ENCODE peak calls at places on chromosomes 6 and 20, in eight cellular contexts. B is adrenal gland, T is IMR-90, O is endothelial cell of umbilical vein, W is heart left ventricle, J is HCT116, D is ovary, M is uterus. R is an unnamed sample. For H3K27me3, the result is how much of the 10 kb centered on the place peaks cover.

GRCh38 chr20:49647509-49647908 is 66.2 kb downstream of the B4GALT5 start:
- DNase-seq in O (no peak), W (no peak), T (peak), M (no peak), J (no peak), D (no peak), B (no peak), R (no peak)

GRCh38 chr6:28980797-28981390 is 24.2 kb downstream of the ZNF311 start:
- DNase-seq in B (peak), T (peak), O (peak), W (peak), J (peak), M (peak), D (peak), R (no peak)

GRCh38 chr6:88047510-88048150 is at the start of gene SPACA1:
- DNase-seq in M (no peak), B (no peak), W (no peak), O (no peak), T (no peak), D (no peak), J (no peak), R (no peak)

GRCh38 chr20:50877232-50877631 is 54.0 kb downstream of the ADNP start:
- DNase-seq in M (no peak), O (no peak), D (no peak), J (no peak), W (no peak), T (no peak), B (no peak), R (no peak)

GRCh38 chr6:19333936-19334335 is 503.2 kb upstream of the ID4 start:
- DNase-seq in J (no peak), B (no peak), D (no peak), T (no peak), O (no peak), W (no peak), M (no peak), R (no peak)

GRCh38 chr6:52523363-52524207 is 53.3 kb downstream of the TRAM2 start:
- DNase-seq in B (no peak), J (no peak), W (no peak), M (no peak), T (no peak), O (peak), D (no peak), R (no peak)

GRCh38 chr6:23272536-23272935 is 703.2 kb downstream of the HDGFL1 start:
- DNase-seq in M (no peak), D (no peak), W (no peak), B (no peak), T (no peak), O (no peak), J (no peak), R (no peak)

GRCh38 chr20:62957136-62958117 is 4.9 kb downstream of the SLC17A9 start:
- DNase-seq in J (no peak), W (no peak), B (no peak), M (no peak), T (no peak), O (no peak), D (no peak), R (no peak)

GRCh38 chr6:154370545-154370944 is 13.9 kb upstream of the IPCEF1 start:
- DNase-seq in B (peak), J (peak), T (peak), W (no peak), O (peak), D (no peak), M (no peak), R (no peak)

GRCh38 chr20:22836877-22837276 is 198.2 kb upstream of the SSTR4 start:
- DNase-seq in O (no peak), J (no peak), W (no peak), T (no peak), M (no peak), D (no peak), B (no peak), R (no peak)

GRCh38 chr6:143110996-143111395 is 50.3 kb downstream of the AIG1 start:
- DNase-seq in T (peak), M (no peak), B (no peak), O (no peak), W (no peak), J (no peak), D (no peak), R (no peak)

GRCh38 chr20:43691928-43692524 is 25.1 kb downstream of the MYBL2 start:
- DNase-seq in T (peak), M (no peak), J (peak), O (peak), W (no peak), B (peak), D (no peak), R (no peak)

GRCh38 chr20:47070176-47070575 is 175.5 kb downstream of the EYA2 start:
- DNase-seq in W (no peak), O (no peak), M (no peak), B (no peak), T (peak), J (no peak), D (no peak), R (no peak)

GRCh38 chr6:10441004-10441654 is 26.3 kb upstream of the TFAP2A start:
- DNase-seq in W (no peak), D (no peak), B (no peak), M (no peak), O (no peak), J (peak), T (peak), R (no peak)

GRCh38 chr20:11703119-11703518 is 214.6 kb upstream of the BTBD3 start:
- DNase-seq in J (no peak), B (no peak), O (no peak), M (no peak), W (no peak), T (no peak), D (no peak), R (no peak)

GRCh38 chr6:28269492-28269891 is 2.5 kb downstream of the ZSCAN26 start:
- DNase-seq in M (no peak), D (no peak), T (peak), J (peak), W (no peak), B (no peak), O (peak), R (no peak)

GRCh38 chr6:15439410-15440022 is 193.6 kb downstream of the JARID2 start:
- DNase-seq in B (no peak), M (no peak), W (no peak), D (no peak), T (no peak), J (no peak), O (no peak), R (no peak)

GRCh38 chr6:56733298-56733697 is 90.6 kb upstream of the DST start:
- DNase-seq in W (no peak), B (no peak), O (no peak), D (no peak), J (no peak), M (no peak), T (no peak), R (no peak)

GRCh38 chr6:71727632-71728294 is 158.6 kb upstream of the RIMS1 start:
- DNase-seq in O (no peak), J (no peak), D (no peak), M (no peak), W (no peak), T (no peak), B (no peak), R (no peak)

GRCh38 chr6:127119361-127120108 is 1.1 kb downstream of the RSPO3 start:
- DNase-seq in J (no peak), T (no peak), B (no peak), D (peak), O (peak), M (peak), W (no peak), R (peak)

GRCh38 chr6:93294879-93295278 is 124.5 kb downstream of the EPHA7 start:
- DNase-seq in D (no peak), W (no peak), O (no peak), J (no peak), B (no peak), T (no peak), M (no peak), R (no peak)

GRCh38 chr20:60642048-60642447 is 610.0 kb upstream of the CDH4 start:
- DNase-seq in B (no peak), O (no peak), W (no peak), J (no peak), T (no peak), D (no peak), M (no peak), R (no peak)

GRCh38 chr6:120711255-120711654 is 623.0 kb downstream of the TBC1D32 start:
- DNase-seq in W (no peak), T (no peak), J (no peak), O (no peak), B (no peak), M (no peak), D (no peak), R (no peak)

GRCh38 chr6:134123666-134124208 is 71.3 kb upstream of the SLC2A12 start:
- DNase-seq in W (no peak), D (no peak), O (peak), T (peak), J (peak), M (no peak), B (no peak), R (no peak)

GRCh38 chr6:159929819-159930218 is 39.0 kb downstream of the MAS1 start:
- DNase-seq in D (peak), O (peak), J (no peak), B (no peak), T (no peak), W (peak), M (no peak), R (no peak)

GRCh38 chr6:28981391-28981832 is 23.7 kb downstream of the ZNF311 start:
- DNase-seq in J (peak), O (no peak), W (peak), B (peak), T (peak), D (peak), M (peak), R (peak)

GRCh38 chr6:43738267-43738676 is 31.7 kb upstream of the VEGFA start:
- DNase-seq in J (no peak), T (no peak), D (no peak), M (no peak), W (no peak), O (no peak), B (no peak), R (peak)

GRCh38 chr20:19095762-19096161 is 116.7 kb upstream of the SLC24A3 start:
- DNase-seq in W (no peak), O (no peak), T (no peak), J (no peak), D (no peak), M (no peak), B (no peak), R (no peak)

GRCh38 chr6:113697642-113698410 is 159.3 kb upstream of the MARCKS start:
- DNase-seq in M (no peak), W (no peak), O (no peak), T (peak), D (no peak), J (no peak), B (no peak), R (no peak)

GRCh38 chr20:61726979-61727378 is 338.7 kb downstream of the TAF4 start:
- DNase-seq in J (no peak), D (no peak), O (no peak), M (no peak), T (no peak), W (no peak), B (no peak), R (no peak)
- H3K27me3 ChIP-seq in J (under half), D (under half), O (under half), M (under half), T (under half), W (under half), B (under half), R (under half)

DNA sequence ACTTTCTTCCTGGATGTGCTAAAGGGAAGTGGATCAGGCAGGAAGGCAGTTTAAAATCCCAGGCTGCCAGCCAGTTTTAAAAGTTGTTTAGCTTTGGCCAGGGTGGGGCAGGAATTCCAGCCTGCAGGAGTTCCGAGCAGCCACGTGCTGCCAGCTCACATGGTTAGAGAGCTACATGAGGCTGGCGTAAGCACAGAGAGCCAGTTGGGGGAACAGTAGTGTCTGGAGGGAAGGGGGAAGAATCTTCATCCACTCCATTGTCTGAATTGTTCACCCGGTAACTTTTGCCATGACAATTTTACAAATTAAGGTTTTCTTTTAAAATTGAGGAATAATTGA is 12.0 kb downstream of the CDC25B start:
- DNase-seq in W (peak), D (peak), M (peak), T (peak), B (peak), J (peak), O (peak), R (peak)
- TF ChIP-seq POLR2A in W (peak), D (no peak), M (peak), T (no peak), B (no peak), J (no peak), O (no peak), R (peak)

GRCh38 chr6:3035397-3035796 is 32.9 kb upstream of the RIPK1 start:
- DNase-seq in O (no peak), M (no peak), T (no peak), J (no peak), W (no peak), B (no peak), D (no peak), R (no peak)

GRCh38 chr6:3033652-3034051 is 34.0 kb downstream of the NQO2 start:
- DNase-seq in O (no peak), W (no peak), B (no peak), T (no peak), J (no peak), D (no peak), M (no peak), R (no peak)

GRCh38 chr6:3026811-3027626 is 27.3 kb downstream of the NQO2 start:
- DNase-seq in T (peak), W (no peak), M (no peak), D (no peak), B (no peak), O (no peak), J (no peak), R (no peak)

GRCh38 chr6:3032986-3033385 is 33.3 kb downstream of the NQO2 start:
- DNase-seq in D (no peak), O (no peak), J (no peak), T (peak), M (no peak), B (no peak), W (no peak), R (no peak)

GRCh38 chr6:3031857-3032256 is 32.2 kb downstream of the NQO2 start:
- DNase-seq in O (no peak), B (no peak), W (no peak), M (no peak), J (no peak), T (no peak), D (no peak), R (no peak)
- TF ChIP-seq CTCF in O (no peak), B (no peak), W (no peak), M (no peak), J (no peak), T (no peak), D (no peak), R (no peak)

DNA sequence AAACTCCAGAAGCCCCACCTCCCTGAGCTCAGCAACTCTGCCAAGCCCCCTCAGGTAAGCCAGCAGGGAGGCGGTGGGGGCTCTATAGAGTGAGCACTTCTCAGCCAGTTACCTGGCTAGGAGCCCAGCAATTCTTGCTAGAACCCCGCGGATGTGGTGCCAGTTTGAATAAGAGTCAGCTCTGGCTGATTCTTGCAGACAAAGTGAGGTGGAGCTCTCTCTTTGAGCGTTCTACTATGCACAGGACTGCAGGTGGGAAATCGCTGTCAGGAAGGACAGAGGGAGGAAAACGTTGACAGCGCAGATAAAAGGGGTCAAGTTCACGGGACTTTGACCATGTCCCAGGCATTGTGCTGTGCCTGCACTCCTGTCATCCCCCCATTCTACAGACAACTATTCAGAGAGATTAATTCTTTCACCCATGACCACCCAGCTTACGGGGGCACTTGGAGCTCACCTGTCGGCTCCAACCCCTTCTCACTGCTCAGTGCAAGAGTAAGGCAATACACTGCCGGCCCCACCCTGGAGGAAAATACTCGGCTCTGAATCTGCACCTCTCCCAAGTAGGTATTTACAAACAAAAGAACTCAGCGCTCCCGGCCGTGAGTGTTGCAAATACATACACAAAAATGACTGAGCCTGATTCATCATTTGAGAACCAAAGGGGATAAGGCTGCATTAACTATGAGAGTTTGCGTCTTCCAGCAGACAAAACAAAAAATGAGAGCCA is 92.8 kb downstream of the ANKRD60 start:
- DNase-seq in J (no peak), T (no peak), M (no peak), W (no peak), D (peak), B (no peak), O (no peak), R (peak)
- H3K27me3 ChIP-seq in J (half or more), T (under half), M (under half), W (half or more), D (under half), B (under half), O (under half), R (under half)

DNA sequence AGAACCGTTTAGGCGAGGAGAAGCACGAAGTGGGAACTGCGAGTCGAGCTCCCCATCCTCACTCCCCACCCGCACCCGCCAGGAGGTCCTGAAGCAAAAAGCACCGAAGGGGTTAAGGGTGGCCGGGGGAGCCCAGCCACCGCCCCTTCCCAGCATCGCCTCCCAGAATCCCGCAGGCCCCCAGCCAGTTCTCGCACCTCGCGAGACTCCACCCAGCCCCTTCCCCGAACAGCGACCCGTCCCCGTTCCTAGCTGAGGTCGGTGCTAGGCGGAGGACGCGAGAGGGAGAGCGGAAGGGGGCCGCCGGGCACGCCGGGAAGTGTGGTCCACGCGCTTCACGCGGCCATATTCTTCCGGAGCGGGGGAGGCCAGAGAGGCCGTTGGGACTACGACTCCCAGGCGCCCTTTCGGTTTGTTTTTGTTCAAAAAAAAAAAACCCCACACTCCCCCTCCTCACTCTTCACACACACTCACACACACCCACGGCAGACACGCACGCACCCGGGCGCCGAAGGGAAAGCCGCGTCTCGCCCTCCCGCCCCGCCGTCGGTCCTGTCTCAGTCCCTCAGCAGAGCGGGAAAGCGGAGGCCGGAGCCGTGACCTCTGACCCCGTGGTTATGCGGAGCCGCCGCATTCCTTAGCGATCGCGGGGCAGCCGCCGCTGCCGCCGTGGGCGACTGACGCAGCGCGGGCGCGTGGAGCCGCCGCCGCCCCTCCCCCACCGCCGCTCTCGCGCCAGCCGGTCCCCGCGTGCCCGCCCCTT is at the start of gene ASXL1:
- DNase-seq in J (peak), D (peak), T (peak), M (peak), O (peak), B (peak), W (peak), R (peak)
- TF ChIP-seq POLR2A in J (no peak), D (peak), T (no peak), M (peak), O (peak), B (peak), W (peak), R (peak)

GRCh38 chr20:35387334-35387733 is 24.4 kb downstream of the UQCC1 start:
- DNase-seq in T (peak), B (no peak), M (no peak), W (no peak), D (no peak), O (no peak), J (no peak), R (no peak)

DNA sequence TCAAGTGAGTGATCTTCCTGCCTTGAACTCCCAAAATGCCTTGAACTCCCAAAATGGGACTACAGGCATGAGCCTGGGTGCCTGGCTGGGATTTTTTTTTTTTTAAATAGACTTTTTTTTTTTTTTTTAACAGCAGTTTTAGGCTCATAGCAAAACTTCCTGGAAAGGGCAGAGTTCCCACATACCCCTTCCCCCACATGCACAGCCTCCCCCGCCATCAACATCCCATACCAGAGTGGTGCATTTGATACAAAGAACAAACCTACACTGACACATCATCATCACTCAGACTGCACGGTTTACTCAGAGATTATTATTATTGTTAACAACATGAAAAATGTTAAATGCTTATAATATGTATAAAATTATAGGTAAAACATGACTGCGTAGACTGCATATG is 26.0 kb downstream of the UQCC1 start:
- DNase-seq in M (no peak), J (no peak), B (no peak), O (peak), W (no peak), D (no peak), T (peak), R (no peak)
- TF ChIP-seq CTCF in M (no peak), J (no peak), B (no peak), O (no peak), W (no peak), D (no peak), T (no peak), R (no peak)

GRCh38 chr6:1368940-1369339 is 20.4 kb upstream of the FOXF2 start:
- DNase-seq in J (no peak), W (no peak), M (no peak), D (no peak), O (no peak), B (no peak), T (no peak), R (no peak)
- H3K27me3 ChIP-seq in J (under half), W (under half), M (under half), D (under half), O (under half), B (under half), T (under half), R (under half)

R was measured in sigmoid colon.